ENCODE peak calls at places on chromosome 9, in seven cellular contexts. N, W, E, L, P, J and F are unnamed samples.
A peak's percentile ranks its signal among the peaks of the same experiment; 100 is the strongest.

GRCh38 chr9:99905833-99906402 is 536 bp upstream of the STX17 start:
- DNase-seq in N (no peak), W (peak; percentile 16), E (no peak), L (peak; percentile 81), P (no peak), J (no peak), F (no peak)

GRCh38 chr9:33447404-33448158 is at the start of gene AQP3:
- DNase-seq in N (peak; percentile 76), W (peak; percentile 20), E (peak; percentile 45), L (peak; percentile 54), P (peak; percentile 41), J (peak; percentile 80), F (peak; percentile 17)

GRCh38 chr9:125990186-125990792 is 243.1 kb downstream of the PBX3 start:
- DNase-seq in N (no peak), W (no peak), E (no peak), L (no peak), P (no peak), J (no peak), F (no peak)

GRCh38 chr9:7117676-7118561 is 360.1 kb downstream of the KDM4C start:
- DNase-seq in N (no peak), W (peak; percentile 13), E (peak; percentile 46), L (peak; percentile 80), P (no peak), J (no peak), F (peak; percentile 69)

GRCh38 chr9:74025402-74025894 is 471.7 kb upstream of the RORB start:
- DNase-seq in N (no peak), W (peak; percentile 0), E (peak; percentile 53), L (peak; percentile 51), P (no peak), J (no peak), F (peak; percentile 95)

GRCh38 chr9:134783699-134784039 is 96.9 kb upstream of the FCN2 start:
- DNase-seq in N (no peak), W (no peak), E (peak; percentile 48), L (no peak), P (no peak), J (peak; percentile 61), F (no peak)

GRCh38 chr9:93129286-93129685 is 4.8 kb downstream of the NINJ1 start:
- DNase-seq in N (no peak), W (no peak), E (no peak), L (no peak), P (no peak), J (peak; percentile 65), F (no peak)

GRCh38 chr9:95670122-95670521 is 153.4 kb upstream of the PTCH1 start:
- DNase-seq in N (no peak), W (no peak), E (no peak), L (no peak), P (no peak), J (no peak), F (no peak)

GRCh38 chr9:69573666-69574456 is 98.3 kb downstream of the APBA1 start:
- DNase-seq in N (no peak), W (peak; percentile 10), E (peak; percentile 67), L (peak; percentile 70), P (no peak), J (no peak), F (peak; percentile 64)

GRCh38 chr9:96014078-96014477 is 138.6 kb downstream of the ERCC6L2 start:
- DNase-seq in N (peak; percentile 61), W (no peak), E (no peak), L (no peak), P (no peak), J (no peak), F (no peak)

GRCh38 chr9:98530806-98531386 is 177.8 kb downstream of the GABBR2 start:
- DNase-seq in N (no peak), W (no peak), E (no peak), L (no peak), P (no peak), J (no peak), F (no peak)

GRCh38 chr9:116144555-116144954 is 9.0 kb upstream of the PAPPA start:
- DNase-seq in N (no peak), W (no peak), E (no peak), L (peak; percentile 56), P (no peak), J (no peak), F (no peak)

GRCh38 chr9:107819772-107820171 is 330.2 kb upstream of the KLF4 start:
- DNase-seq in N (no peak), W (no peak), E (no peak), L (no peak), P (no peak), J (peak; percentile 33), F (no peak)